ENCODE peak calls at places on chromosomes 2 and 18, in nine cellular contexts. One of them, this sample, is unnamed.

GRCh38 chr2:190759749-190760213 is 110.9 kb downstream of the NAB1 start:
- DNase-seq in fibroblast of gingiva: peak
- DNase-seq in NCI-H1417: no peak
- DNase-seq in myocyte: peak
- DNase-seq in frontal cortex: no peak
- DNase-seq in HTR-8/SVneo: peak
- DNase-seq in AG10803: peak
- DNase-seq in activated CD8-positive, alpha-beta memory T cell treated with anti-CD3 and anti-CD28 coated beads, Interleukin-2, amount 50 U/mL, for 48 hours: no peak
- DNase-seq in lower leg skin: no peak
- DNase-seq in this sample: no peak

GRCh38 chr2:201709049-201709448 is 10.6 kb upstream of the MPP4 start:
- DNase-seq in fibroblast of gingiva: no peak
- DNase-seq in NCI-H1417: no peak
- DNase-seq in myocyte: no peak
- DNase-seq in frontal cortex: no peak
- DNase-seq in HTR-8/SVneo: no peak
- DNase-seq in AG10803: no peak
- DNase-seq in activated CD8-positive, alpha-beta memory T cell treated with anti-CD3 and anti-CD28 coated beads, Interleukin-2, amount 50 U/mL, for 48 hours: no peak
- DNase-seq in lower leg skin: no peak
- DNase-seq in this sample: no peak

GRCh38 chr18:48374423-48375149 is 34.6 kb downstream of the ZBTB7C start:
- DNase-seq in fibroblast of gingiva: no peak
- DNase-seq in NCI-H1417: no peak
- DNase-seq in myocyte: no peak
- DNase-seq in frontal cortex: no peak
- DNase-seq in HTR-8/SVneo: no peak
- DNase-seq in AG10803: no peak
- DNase-seq in activated CD8-positive, alpha-beta memory T cell treated with anti-CD3 and anti-CD28 coated beads, Interleukin-2, amount 50 U/mL, for 48 hours: no peak
- DNase-seq in lower leg skin: no peak
- DNase-seq in this sample: no peak

GRCh38 chr18:47251289-47252120 is at the start of gene SKOR2:
- DNase-seq in fibroblast of gingiva: no peak
- DNase-seq in NCI-H1417: no peak
- DNase-seq in myocyte: no peak
- DNase-seq in frontal cortex: no peak
- DNase-seq in HTR-8/SVneo: no peak
- DNase-seq in AG10803: no peak
- DNase-seq in activated CD8-positive, alpha-beta memory T cell treated with anti-CD3 and anti-CD28 coated beads, Interleukin-2, amount 50 U/mL, for 48 hours: peak
- DNase-seq in lower leg skin: no peak
- DNase-seq in this sample: no peak

GRCh38 chr18:48816554-48816953 is 134.2 kb downstream of the SMAD7 start:
- DNase-seq in fibroblast of gingiva: no peak
- DNase-seq in NCI-H1417: no peak
- DNase-seq in myocyte: no peak
- DNase-seq in frontal cortex: no peak
- DNase-seq in HTR-8/SVneo: no peak
- DNase-seq in AG10803: no peak
- DNase-seq in activated CD8-positive, alpha-beta memory T cell treated with anti-CD3 and anti-CD28 coated beads, Interleukin-2, amount 50 U/mL, for 48 hours: peak
- DNase-seq in lower leg skin: peak
- DNase-seq in this sample: no peak

GRCh38 chr2:26292646-26293045 is 47.9 kb downstream of the HADHB start:
- DNase-seq in fibroblast of gingiva: no peak
- DNase-seq in NCI-H1417: no peak
- DNase-seq in myocyte: no peak
- DNase-seq in frontal cortex: no peak
- DNase-seq in HTR-8/SVneo: peak
- DNase-seq in AG10803: no peak
- DNase-seq in activated CD8-positive, alpha-beta memory T cell treated with anti-CD3 and anti-CD28 coated beads, Interleukin-2, amount 50 U/mL, for 48 hours: no peak
- DNase-seq in lower leg skin: no peak
- DNase-seq in this sample: no peak

GRCh38 chr2:242020196-242021004 is 150.9 kb downstream of the RTP5 start:
- DNase-seq in fibroblast of gingiva: no peak
- DNase-seq in NCI-H1417: peak
- DNase-seq in myocyte: peak
- DNase-seq in frontal cortex: no peak
- DNase-seq in HTR-8/SVneo: no peak
- DNase-seq in AG10803: peak
- DNase-seq in activated CD8-positive, alpha-beta memory T cell treated with anti-CD3 and anti-CD28 coated beads, Interleukin-2, amount 50 U/mL, for 48 hours: no peak
- DNase-seq in lower leg skin: no peak
- DNase-seq in this sample: no peak

GRCh38 chr18:54845788-54846187 is 17.5 kb downstream of the RAB27B start:
- DNase-seq in fibroblast of gingiva: peak
- DNase-seq in NCI-H1417: no peak
- DNase-seq in myocyte: no peak
- DNase-seq in frontal cortex: no peak
- DNase-seq in HTR-8/SVneo: no peak
- DNase-seq in AG10803: peak
- DNase-seq in activated CD8-positive, alpha-beta memory T cell treated with anti-CD3 and anti-CD28 coated beads, Interleukin-2, amount 50 U/mL, for 48 hours: no peak
- DNase-seq in lower leg skin: no peak
- DNase-seq in this sample: no peak

GRCh38 chr2:238069021-238069709 is 8.4 kb downstream of the SCLY start:
- DNase-seq in fibroblast of gingiva: no peak
- DNase-seq in NCI-H1417: no peak
- DNase-seq in myocyte: no peak
- DNase-seq in frontal cortex: no peak
- DNase-seq in HTR-8/SVneo: no peak
- DNase-seq in AG10803: no peak
- DNase-seq in activated CD8-positive, alpha-beta memory T cell treated with anti-CD3 and anti-CD28 coated beads, Interleukin-2, amount 50 U/mL, for 48 hours: no peak
- DNase-seq in lower leg skin: no peak
- DNase-seq in this sample: no peak